ENCODE peak calls at places on chromosomes 1 and 21, in eight cellular contexts. G is KBM-7; U is activated CD4-positive, alpha-beta T cell treated with anti-CD3 and anti-CD28 coated beads, Interleukin-2, amount 50 U/mL, for 48 hours; D is stimulated activated effector memory CD8-positive, alpha-beta T cell treated with anti-CD3 and anti-CD28 coated beads, Interleukin-12 subunit alpha, Interleukin-12 subunit beta, amount 100 ng/mL, for 72 hours; F is kidney epithelial cell; I is body of pancreas; Y is right lobe of liver; T is NCI-H1092. E is an unnamed sample.
A peak's percentile ranks its signal among the peaks of the same experiment; 100 is the strongest.

GRCh38 chr1:164746677-164747076 is 187.7 kb downstream of the PBX1 start:
- DNase-seq in G (no peak), U (no peak), D (no peak), F (no peak), I (no peak), Y (no peak), T (no peak), E (no peak)

GRCh38 chr1:167105150-167105840 is 11.4 kb downstream of the STYXL2 start:
- DNase-seq in G (peak; percentile 69), U (no peak), D (no peak), F (no peak), I (no peak), Y (no peak), T (no peak), E (no peak)

GRCh38 chr1:225428879-225429455 is 1.1 kb upstream of the LBR start:
- DNase-seq in G (peak; percentile 90), U (no peak), D (no peak), F (no peak), I (no peak), Y (no peak), T (no peak), E (no peak)

GRCh38 chr1:226072347-226072746 is 9.8 kb downstream of the H3-3A start:
- DNase-seq in G (no peak), U (no peak), D (no peak), F (no peak), I (no peak), Y (no peak), T (no peak), E (no peak)

GRCh38 chr1:47189844-47190562 is at the start of gene PDZK1IP1:
- DNase-seq in G (no peak), U (no peak), D (no peak), F (peak; percentile 90), I (peak; percentile 91), Y (peak; percentile 57), T (no peak), E (no peak)

GRCh38 chr1:78223417-78224215 is 177.8 kb downstream of the GIPC2 start:
- DNase-seq in G (no peak), U (no peak), D (no peak), F (peak; percentile 34), I (no peak), Y (peak; percentile 59), T (no peak), E (no peak)

GRCh38 chr1:178371236-178371635 is 125.5 kb downstream of the CLEC20A start:
- DNase-seq in G (peak; percentile 24), U (no peak), D (no peak), F (no peak), I (no peak), Y (no peak), T (no peak), E (no peak)

GRCh38 chr1:38018864-38019343 is 6.4 kb downstream of the UTP11 start:
- DNase-seq in G (peak; percentile 58), U (no peak), D (no peak), F (no peak), I (no peak), Y (no peak), T (no peak), E (peak; percentile 73)

GRCh38 chr1:195740862-195741261 is 867.4 kb downstream of the KCNT2 start:
- DNase-seq in G (no peak), U (no peak), D (no peak), F (no peak), I (no peak), Y (no peak), T (no peak), E (no peak)

GRCh38 chr1:245788269-245788668 is 633.5 kb downstream of the KIF26B start:
- DNase-seq in G (no peak), U (no peak), D (no peak), F (peak; percentile 97), I (no peak), Y (no peak), T (no peak), E (no peak)

GRCh38 chr1:27033059-27033746 is 20.6 kb upstream of the TENT5B start:
- DNase-seq in G (no peak), U (no peak), D (no peak), F (no peak), I (no peak), Y (no peak), T (no peak), E (no peak)

GRCh38 chr1:207818971-207819451 is 67.2 kb downstream of the CD46 start:
- DNase-seq in G (no peak), U (no peak), D (no peak), F (no peak), I (no peak), Y (peak; percentile 42), T (no peak), E (no peak)

GRCh38 chr21:42412636-42412933 is 8.9 kb downstream of the UBASH3A start:
- DNase-seq in G (no peak), U (no peak), D (no peak), F (no peak), I (no peak), Y (no peak), T (no peak), E (no peak)

GRCh38 chr1:189616893-189617292 is 860.8 kb downstream of the BRINP3 start:
- DNase-seq in G (no peak), U (no peak), D (no peak), F (peak; percentile 53), I (no peak), Y (no peak), T (no peak), E (no peak)

GRCh38 chr1:226185153-226186036 is 1.1 kb downstream of the ACBD3 start:
- DNase-seq in G (no peak), U (no peak), D (no peak), F (no peak), I (no peak), Y (no peak), T (no peak), E (no peak)

GRCh38 chr1:26530898-26531598 is 1.5 kb downstream of the RPS6KA1 start:
- DNase-seq in G (peak; percentile 79), U (no peak), D (no peak), F (peak; percentile 73), I (peak; percentile 77), Y (no peak), T (peak; percentile 90), E (peak; percentile 57)

GRCh38 chr1:2237773-2238172 is 9.7 kb downstream of the SKI start:
- DNase-seq in G (no peak), U (no peak), D (no peak), F (no peak), I (no peak), Y (no peak), T (no peak), E (peak; percentile 44)

GRCh38 chr21:18499761-18500376 is 96.3 kb upstream of the TMPRSS15 start:
- DNase-seq in G (peak; percentile 45), U (peak; percentile 50), D (no peak), F (no peak), I (peak; percentile 46), Y (no peak), T (peak; percentile 42), E (peak; percentile 83)